ENCODE peak calls at places on chromosomes 6 and 20, in four cellular contexts. One of them, this sample, is unnamed.
A peak's percentile ranks its signal among the peaks of the same experiment; 100 is the strongest.

GRCh38 chr6:75296811-75297779 is 12.5 kb upstream of the TMEM30A start:
- DNase-seq in SHP77 treated with DMSO at 0.1 percent for 48 hours: peak; percentile 15
- DNase-seq in T follicular helper cell: no peak
- DNase-seq in stimulated activated naive CD8-positive, alpha-beta T cell treated with anti-CD3 and anti-CD28 coated beads, Interleukin-15, amount 100 ng/mL, for 72 hours: no peak
- DNase-seq in this sample: no peak

GRCh38 chr20:61818746-61819483 is 246.8 kb downstream of the TAF4 start:
- DNase-seq in SHP77 treated with DMSO at 0.1 percent for 48 hours: no peak
- DNase-seq in T follicular helper cell: no peak
- DNase-seq in stimulated activated naive CD8-positive, alpha-beta T cell treated with anti-CD3 and anti-CD28 coated beads, Interleukin-15, amount 100 ng/mL, for 72 hours: no peak
- DNase-seq in this sample: no peak

GRCh38 chr20:56409521-56409920 is 2.5 kb upstream of the CASS4 start:
- DNase-seq in SHP77 treated with DMSO at 0.1 percent for 48 hours: no peak
- DNase-seq in T follicular helper cell: no peak
- DNase-seq in stimulated activated naive CD8-positive, alpha-beta T cell treated with anti-CD3 and anti-CD28 coated beads, Interleukin-15, amount 100 ng/mL, for 72 hours: no peak
- DNase-seq in this sample: no peak

GRCh38 chr6:161444464-161444863 is 170.6 kb upstream of the AGPAT4 start:
- DNase-seq in SHP77 treated with DMSO at 0.1 percent for 48 hours: peak; percentile 52
- DNase-seq in T follicular helper cell: no peak
- DNase-seq in stimulated activated naive CD8-positive, alpha-beta T cell treated with anti-CD3 and anti-CD28 coated beads, Interleukin-15, amount 100 ng/mL, for 72 hours: peak; percentile 12
- DNase-seq in this sample: no peak

GRCh38 chr20:13251556-13251955 is 30.5 kb downstream of the ISM1 start:
- DNase-seq in SHP77 treated with DMSO at 0.1 percent for 48 hours: no peak
- DNase-seq in T follicular helper cell: no peak
- DNase-seq in stimulated activated naive CD8-positive, alpha-beta T cell treated with anti-CD3 and anti-CD28 coated beads, Interleukin-15, amount 100 ng/mL, for 72 hours: no peak
- DNase-seq in this sample: no peak

GRCh38 chr6:52284460-52285173 is at the start of gene MCM3:
- DNase-seq in SHP77 treated with DMSO at 0.1 percent for 48 hours: peak; percentile 99
- DNase-seq in T follicular helper cell: peak; percentile 89
- DNase-seq in stimulated activated naive CD8-positive, alpha-beta T cell treated with anti-CD3 and anti-CD28 coated beads, Interleukin-15, amount 100 ng/mL, for 72 hours: peak; percentile 95
- DNase-seq in this sample: peak; percentile 95

GRCh38 chr20:41046716-41047115 is 18.1 kb downstream of the TOP1 start:
- DNase-seq in SHP77 treated with DMSO at 0.1 percent for 48 hours: no peak
- DNase-seq in T follicular helper cell: no peak
- DNase-seq in stimulated activated naive CD8-positive, alpha-beta T cell treated with anti-CD3 and anti-CD28 coated beads, Interleukin-15, amount 100 ng/mL, for 72 hours: no peak
- DNase-seq in this sample: no peak

GRCh38 chr6:148561629-148562028 is 185.2 kb upstream of the UST start:
- DNase-seq in SHP77 treated with DMSO at 0.1 percent for 48 hours: no peak
- DNase-seq in T follicular helper cell: no peak
- DNase-seq in stimulated activated naive CD8-positive, alpha-beta T cell treated with anti-CD3 and anti-CD28 coated beads, Interleukin-15, amount 100 ng/mL, for 72 hours: no peak
- DNase-seq in this sample: no peak

GRCh38 chr6:131062245-131063027 is 609 bp downstream of the EPB41L2 start:
- DNase-seq in SHP77 treated with DMSO at 0.1 percent for 48 hours: no peak
- DNase-seq in T follicular helper cell: peak; percentile 0
- DNase-seq in stimulated activated naive CD8-positive, alpha-beta T cell treated with anti-CD3 and anti-CD28 coated beads, Interleukin-15, amount 100 ng/mL, for 72 hours: peak; percentile 20
- DNase-seq in this sample: no peak

GRCh38 chr6:12344949-12345693 is 55.0 kb downstream of the EDN1 start:
- DNase-seq in SHP77 treated with DMSO at 0.1 percent for 48 hours: no peak
- DNase-seq in T follicular helper cell: no peak
- DNase-seq in stimulated activated naive CD8-positive, alpha-beta T cell treated with anti-CD3 and anti-CD28 coated beads, Interleukin-15, amount 100 ng/mL, for 72 hours: no peak
- DNase-seq in this sample: no peak

GRCh38 chr20:10370091-10370887 is 63.7 kb downstream of the MKKS start:
- DNase-seq in SHP77 treated with DMSO at 0.1 percent for 48 hours: no peak
- DNase-seq in T follicular helper cell: no peak
- DNase-seq in stimulated activated naive CD8-positive, alpha-beta T cell treated with anti-CD3 and anti-CD28 coated beads, Interleukin-15, amount 100 ng/mL, for 72 hours: no peak
- DNase-seq in this sample: no peak

GRCh38 chr6:90044182-90044832 is 150.0 kb downstream of the GJA10 start:
- DNase-seq in SHP77 treated with DMSO at 0.1 percent for 48 hours: no peak
- DNase-seq in T follicular helper cell: no peak
- DNase-seq in stimulated activated naive CD8-positive, alpha-beta T cell treated with anti-CD3 and anti-CD28 coated beads, Interleukin-15, amount 100 ng/mL, for 72 hours: no peak
- DNase-seq in this sample: no peak

GRCh38 chr6:121794630-121795029 is 359.2 kb downstream of the GJA1 start:
- DNase-seq in SHP77 treated with DMSO at 0.1 percent for 48 hours: no peak
- DNase-seq in T follicular helper cell: no peak
- DNase-seq in stimulated activated naive CD8-positive, alpha-beta T cell treated with anti-CD3 and anti-CD28 coated beads, Interleukin-15, amount 100 ng/mL, for 72 hours: no peak
- DNase-seq in this sample: no peak

GRCh38 chr6:13710552-13711383 is 867 bp downstream of the RANBP9 start:
- DNase-seq in SHP77 treated with DMSO at 0.1 percent for 48 hours: no peak
- DNase-seq in T follicular helper cell: peak; percentile 18
- DNase-seq in stimulated activated naive CD8-positive, alpha-beta T cell treated with anti-CD3 and anti-CD28 coated beads, Interleukin-15, amount 100 ng/mL, for 72 hours: peak; percentile 60
- DNase-seq in this sample: no peak

GRCh38 chr6:134178230-134179044 is 126.0 kb upstream of the SLC2A12 start:
- DNase-seq in SHP77 treated with DMSO at 0.1 percent for 48 hours: peak; percentile 33
- DNase-seq in T follicular helper cell: peak; percentile 78
- DNase-seq in stimulated activated naive CD8-positive, alpha-beta T cell treated with anti-CD3 and anti-CD28 coated beads, Interleukin-15, amount 100 ng/mL, for 72 hours: peak; percentile 68
- DNase-seq in this sample: no peak

GRCh38 chr6:44161997-44162338 is 3.3 kb downstream of the CAPN11 start:
- DNase-seq in SHP77 treated with DMSO at 0.1 percent for 48 hours: no peak
- DNase-seq in T follicular helper cell: no peak
- DNase-seq in stimulated activated naive CD8-positive, alpha-beta T cell treated with anti-CD3 and anti-CD28 coated beads, Interleukin-15, amount 100 ng/mL, for 72 hours: no peak
- DNase-seq in this sample: no peak

GRCh38 chr6:161434921-161435411 is 161.1 kb upstream of the AGPAT4 start:
- DNase-seq in SHP77 treated with DMSO at 0.1 percent for 48 hours: no peak
- DNase-seq in T follicular helper cell: no peak
- DNase-seq in stimulated activated naive CD8-positive, alpha-beta T cell treated with anti-CD3 and anti-CD28 coated beads, Interleukin-15, amount 100 ng/mL, for 72 hours: no peak
- DNase-seq in this sample: no peak

GRCh38 chr6:93344436-93344835 is 74.9 kb downstream of the EPHA7 start:
- DNase-seq in SHP77 treated with DMSO at 0.1 percent for 48 hours: no peak
- DNase-seq in T follicular helper cell: no peak
- DNase-seq in stimulated activated naive CD8-positive, alpha-beta T cell treated with anti-CD3 and anti-CD28 coated beads, Interleukin-15, amount 100 ng/mL, for 72 hours: no peak
- DNase-seq in this sample: no peak

GRCh38 chr6:168938546-168938945 is 315.1 kb downstream of the THBS2 start:
- DNase-seq in SHP77 treated with DMSO at 0.1 percent for 48 hours: no peak
- DNase-seq in T follicular helper cell: no peak
- DNase-seq in stimulated activated naive CD8-positive, alpha-beta T cell treated with anti-CD3 and anti-CD28 coated beads, Interleukin-15, amount 100 ng/mL, for 72 hours: no peak
- DNase-seq in this sample: no peak

GRCh38 chr6:68958327-68958726 is 323.2 kb downstream of the ADGRB3 start:
- DNase-seq in SHP77 treated with DMSO at 0.1 percent for 48 hours: peak; percentile 9
- DNase-seq in T follicular helper cell: no peak
- DNase-seq in stimulated activated naive CD8-positive, alpha-beta T cell treated with anti-CD3 and anti-CD28 coated beads, Interleukin-15, amount 100 ng/mL, for 72 hours: no peak
- DNase-seq in this sample: no peak

GRCh38 chr20:764255-764654 is 4.0 kb downstream of the SLC52A3 start:
- DNase-seq in SHP77 treated with DMSO at 0.1 percent for 48 hours: no peak
- DNase-seq in T follicular helper cell: no peak
- DNase-seq in stimulated activated naive CD8-positive, alpha-beta T cell treated with anti-CD3 and anti-CD28 coated beads, Interleukin-15, amount 100 ng/mL, for 72 hours: no peak
- DNase-seq in this sample: no peak

GRCh38 chr20:50445367-50446151 is 64.6 kb upstream of the PTPN1 start:
- DNase-seq in SHP77 treated with DMSO at 0.1 percent for 48 hours: no peak
- DNase-seq in T follicular helper cell: no peak
- DNase-seq in stimulated activated naive CD8-positive, alpha-beta T cell treated with anti-CD3 and anti-CD28 coated beads, Interleukin-15, amount 100 ng/mL, for 72 hours: no peak
- DNase-seq in this sample: no peak

GRCh38 chr20:18802012-18802634 is 11.5 kb upstream of the SCP2D1 start:
- DNase-seq in SHP77 treated with DMSO at 0.1 percent for 48 hours: no peak
- DNase-seq in T follicular helper cell: no peak
- DNase-seq in stimulated activated naive CD8-positive, alpha-beta T cell treated with anti-CD3 and anti-CD28 coated beads, Interleukin-15, amount 100 ng/mL, for 72 hours: no peak
- DNase-seq in this sample: no peak

GRCh38 chr20:44284032-44284431 is 27.0 kb downstream of the FITM2 start:
- DNase-seq in SHP77 treated with DMSO at 0.1 percent for 48 hours: no peak
- DNase-seq in T follicular helper cell: no peak
- DNase-seq in stimulated activated naive CD8-positive, alpha-beta T cell treated with anti-CD3 and anti-CD28 coated beads, Interleukin-15, amount 100 ng/mL, for 72 hours: no peak
- DNase-seq in this sample: no peak

GRCh38 chr6:139640911-139641310 is 266.5 kb upstream of the CITED2 start:
- DNase-seq in SHP77 treated with DMSO at 0.1 percent for 48 hours: no peak
- DNase-seq in T follicular helper cell: no peak
- DNase-seq in stimulated activated naive CD8-positive, alpha-beta T cell treated with anti-CD3 and anti-CD28 coated beads, Interleukin-15, amount 100 ng/mL, for 72 hours: no peak
- DNase-seq in this sample: no peak

GRCh38 chr6:105763866-105764265 is 322.3 kb upstream of the PRDM1 start:
- DNase-seq in SHP77 treated with DMSO at 0.1 percent for 48 hours: no peak
- DNase-seq in T follicular helper cell: no peak
- DNase-seq in stimulated activated naive CD8-positive, alpha-beta T cell treated with anti-CD3 and anti-CD28 coated beads, Interleukin-15, amount 100 ng/mL, for 72 hours: no peak
- DNase-seq in this sample: no peak

GRCh38 chr6:25971187-25971811 is 8.7 kb downstream of the TRIM38 start:
- DNase-seq in SHP77 treated with DMSO at 0.1 percent for 48 hours: no peak
- DNase-seq in T follicular helper cell: no peak
- DNase-seq in stimulated activated naive CD8-positive, alpha-beta T cell treated with anti-CD3 and anti-CD28 coated beads, Interleukin-15, amount 100 ng/mL, for 72 hours: no peak
- DNase-seq in this sample: no peak

GRCh38 chr6:6806793-6807518 is 218.4 kb downstream of the LY86 start:
- DNase-seq in SHP77 treated with DMSO at 0.1 percent for 48 hours: no peak
- DNase-seq in T follicular helper cell: no peak
- DNase-seq in stimulated activated naive CD8-positive, alpha-beta T cell treated with anti-CD3 and anti-CD28 coated beads, Interleukin-15, amount 100 ng/mL, for 72 hours: no peak
- DNase-seq in this sample: no peak

GRCh38 chr20:21156266-21156665 is 30.4 kb downstream of the KIZ start:
- DNase-seq in SHP77 treated with DMSO at 0.1 percent for 48 hours: no peak
- DNase-seq in T follicular helper cell: no peak
- DNase-seq in stimulated activated naive CD8-positive, alpha-beta T cell treated with anti-CD3 and anti-CD28 coated beads, Interleukin-15, amount 100 ng/mL, for 72 hours: no peak
- DNase-seq in this sample: no peak

GRCh38 chr6:106631356-106631755 is 2.0 kb downstream of the QRSL1 start:
- DNase-seq in SHP77 treated with DMSO at 0.1 percent for 48 hours: no peak
- DNase-seq in T follicular helper cell: no peak
- DNase-seq in stimulated activated naive CD8-positive, alpha-beta T cell treated with anti-CD3 and anti-CD28 coated beads, Interleukin-15, amount 100 ng/mL, for 72 hours: no peak
- DNase-seq in this sample: no peak

GRCh38 chr20:47208534-47209174 is 147.8 kb downstream of the ZMYND8 start:
- DNase-seq in SHP77 treated with DMSO at 0.1 percent for 48 hours: no peak
- DNase-seq in T follicular helper cell: no peak
- DNase-seq in stimulated activated naive CD8-positive, alpha-beta T cell treated with anti-CD3 and anti-CD28 coated beads, Interleukin-15, amount 100 ng/mL, for 72 hours: no peak
- DNase-seq in this sample: no peak

GRCh38 chr6:148075352-148075751 is 267.3 kb upstream of the SASH1 start:
- DNase-seq in SHP77 treated with DMSO at 0.1 percent for 48 hours: no peak
- DNase-seq in T follicular helper cell: no peak
- DNase-seq in stimulated activated naive CD8-positive, alpha-beta T cell treated with anti-CD3 and anti-CD28 coated beads, Interleukin-15, amount 100 ng/mL, for 72 hours: no peak
- DNase-seq in this sample: no peak

GRCh38 chr6:110561016-110561396 is 84.6 kb upstream of the SLC22A16 start:
- DNase-seq in SHP77 treated with DMSO at 0.1 percent for 48 hours: no peak
- DNase-seq in T follicular helper cell: no peak
- DNase-seq in stimulated activated naive CD8-positive, alpha-beta T cell treated with anti-CD3 and anti-CD28 coated beads, Interleukin-15, amount 100 ng/mL, for 72 hours: no peak
- DNase-seq in this sample: no peak

GRCh38 chr6:1296079-1296478 is 15.8 kb upstream of the FOXQ1 start:
- DNase-seq in SHP77 treated with DMSO at 0.1 percent for 48 hours: no peak
- DNase-seq in T follicular helper cell: no peak
- DNase-seq in stimulated activated naive CD8-positive, alpha-beta T cell treated with anti-CD3 and anti-CD28 coated beads, Interleukin-15, amount 100 ng/mL, for 72 hours: no peak
- DNase-seq in this sample: no peak

GRCh38 chr6:148203281-148203925 is 139.2 kb upstream of the SASH1 start:
- DNase-seq in SHP77 treated with DMSO at 0.1 percent for 48 hours: no peak
- DNase-seq in T follicular helper cell: no peak
- DNase-seq in stimulated activated naive CD8-positive, alpha-beta T cell treated with anti-CD3 and anti-CD28 coated beads, Interleukin-15, amount 100 ng/mL, for 72 hours: peak; percentile 5
- DNase-seq in this sample: no peak